ENCODE peak calls at places on chromosomes 16 and 17, in seven cellular contexts. One of them, this sample, is unnamed.

GRCh38 chr16:1637526-1637925 is 25.4 kb downstream of the CRAMP1 start:
- DNase-seq in KBM-7: no peak
- DNase-seq in hypothalamus: no peak
- DNase-seq in HEK293T: no peak
- DNase-seq in heart right ventricle: no peak
- DNase-seq in Peyer's patch: no peak
- DNase-seq in CD4-positive, CD25-positive, alpha-beta regulatory T cell: no peak
- DNase-seq in this sample: no peak

GRCh38 chr17:3724373-3725077 is 822 bp downstream of the HASPIN start:
- DNase-seq in CD4-positive, CD25-positive, alpha-beta regulatory T cell: no peak
- DNase-seq in hypothalamus: no peak
- DNase-seq in KBM-7: no peak
- DNase-seq in Peyer's patch: no peak
- DNase-seq in heart right ventricle: no peak
- DNase-seq in HEK293T: no peak
- DNase-seq in this sample: no peak

GRCh38 chr17:7393613-7394451 is 493 bp downstream of the PLSCR3 start:
- DNase-seq in Peyer's patch: peak; percentile 64
- DNase-seq in CD4-positive, CD25-positive, alpha-beta regulatory T cell: peak; percentile 74
- DNase-seq in hypothalamus: no peak
- DNase-seq in HEK293T: no peak
- DNase-seq in heart right ventricle: no peak
- DNase-seq in KBM-7: peak; percentile 52
- DNase-seq in this sample: no peak

GRCh38 chr16:67551972-67552371 is 10.4 kb upstream of the CTCF start:
- DNase-seq in KBM-7: no peak
- DNase-seq in CD4-positive, CD25-positive, alpha-beta regulatory T cell: no peak
- DNase-seq in HEK293T: no peak
- DNase-seq in hypothalamus: no peak
- DNase-seq in heart right ventricle: no peak
- DNase-seq in Peyer's patch: no peak
- DNase-seq in this sample: no peak

GRCh38 chr17:78253946-78254672 is 22.7 kb downstream of the TMEM235 start:
- DNase-seq in hypothalamus: peak; percentile 77
- DNase-seq in Peyer's patch: peak; percentile 85
- DNase-seq in HEK293T: peak; percentile 95
- DNase-seq in CD4-positive, CD25-positive, alpha-beta regulatory T cell: peak; percentile 81
- DNase-seq in KBM-7: peak; percentile 83
- DNase-seq in heart right ventricle: peak; percentile 89
- DNase-seq in this sample: peak; percentile 95

GRCh38 chr17:76304226-76305134 is 3.6 kb downstream of the QRICH2 start:
- DNase-seq in CD4-positive, CD25-positive, alpha-beta regulatory T cell: no peak
- DNase-seq in heart right ventricle: no peak
- DNase-seq in HEK293T: no peak
- DNase-seq in hypothalamus: no peak
- DNase-seq in KBM-7: no peak
- DNase-seq in Peyer's patch: no peak
- DNase-seq in this sample: no peak

GRCh38 chr17:27477971-27478684 is 21.9 kb downstream of the KSR1 start:
- DNase-seq in heart right ventricle: no peak
- DNase-seq in Peyer's patch: no peak
- DNase-seq in CD4-positive, CD25-positive, alpha-beta regulatory T cell: no peak
- DNase-seq in KBM-7: no peak
- DNase-seq in hypothalamus: no peak
- DNase-seq in HEK293T: no peak
- DNase-seq in this sample: no peak

GRCh38 chr17:20244671-20245070 is 222.7 kb downstream of the LGALS9B start:
- DNase-seq in HEK293T: no peak
- DNase-seq in Peyer's patch: no peak
- DNase-seq in CD4-positive, CD25-positive, alpha-beta regulatory T cell: no peak
- DNase-seq in hypothalamus: no peak
- DNase-seq in heart right ventricle: no peak
- DNase-seq in KBM-7: no peak
- DNase-seq in this sample: no peak

GRCh38 chr16:4962716-4963115 is 4.6 kb downstream of the SEC14L5 start:
- DNase-seq in heart right ventricle: no peak
- DNase-seq in CD4-positive, CD25-positive, alpha-beta regulatory T cell: no peak
- DNase-seq in HEK293T: no peak
- DNase-seq in hypothalamus: no peak
- DNase-seq in Peyer's patch: no peak
- DNase-seq in KBM-7: no peak
- DNase-seq in this sample: no peak

GRCh38 chr17:28551421-28552186 is 820 bp downstream of the UNC119 start:
- DNase-seq in Peyer's patch: no peak
- DNase-seq in HEK293T: peak; percentile 14
- DNase-seq in hypothalamus: no peak
- DNase-seq in heart right ventricle: no peak
- DNase-seq in CD4-positive, CD25-positive, alpha-beta regulatory T cell: peak; percentile 16
- DNase-seq in KBM-7: peak; percentile 25
- DNase-seq in this sample: no peak

GRCh38 chr16:86476956-86477530 is 33.3 kb upstream of the FOXF1 start:
- DNase-seq in hypothalamus: no peak
- DNase-seq in Peyer's patch: no peak
- DNase-seq in heart right ventricle: no peak
- DNase-seq in HEK293T: no peak
- DNase-seq in CD4-positive, CD25-positive, alpha-beta regulatory T cell: no peak
- DNase-seq in KBM-7: no peak
- DNase-seq in this sample: no peak

GRCh38 chr17:6231465-6231864 is 161.3 kb downstream of the WSCD1 start:
- DNase-seq in Peyer's patch: no peak
- DNase-seq in CD4-positive, CD25-positive, alpha-beta regulatory T cell: no peak
- DNase-seq in hypothalamus: no peak
- DNase-seq in heart right ventricle: no peak
- DNase-seq in HEK293T: no peak
- DNase-seq in KBM-7: no peak
- DNase-seq in this sample: no peak

GRCh38 chr17:83103938-83104311 is 24.5 kb downstream of the METRNL start:
- DNase-seq in hypothalamus: no peak
- DNase-seq in Peyer's patch: no peak
- DNase-seq in KBM-7: no peak
- DNase-seq in CD4-positive, CD25-positive, alpha-beta regulatory T cell: no peak
- DNase-seq in HEK293T: no peak
- DNase-seq in heart right ventricle: no peak
- DNase-seq in this sample: no peak

GRCh38 chr16:80936410-80936809 is 70.3 kb downstream of the CMC2 start:
- DNase-seq in heart right ventricle: no peak
- DNase-seq in Peyer's patch: no peak
- DNase-seq in KBM-7: no peak
- DNase-seq in HEK293T: no peak
- DNase-seq in hypothalamus: no peak
- DNase-seq in CD4-positive, CD25-positive, alpha-beta regulatory T cell: no peak
- DNase-seq in this sample: no peak

GRCh38 chr17:17055286-17056166 is 13.3 kb downstream of the MPRIP start:
- DNase-seq in CD4-positive, CD25-positive, alpha-beta regulatory T cell: no peak
- DNase-seq in KBM-7: no peak
- DNase-seq in heart right ventricle: no peak
- DNase-seq in hypothalamus: no peak
- DNase-seq in Peyer's patch: no peak
- DNase-seq in HEK293T: no peak
- DNase-seq in this sample: peak; percentile 78

GRCh38 chr17:31838641-31839225 is 20.3 kb downstream of the COPRS start:
- DNase-seq in hypothalamus: no peak
- DNase-seq in CD4-positive, CD25-positive, alpha-beta regulatory T cell: no peak
- DNase-seq in heart right ventricle: no peak
- DNase-seq in HEK293T: no peak
- DNase-seq in Peyer's patch: no peak
- DNase-seq in KBM-7: no peak
- DNase-seq in this sample: peak; percentile 3

GRCh38 chr16:58563235-58563634 is 47.9 kb downstream of the SETD6 start:
- DNase-seq in HEK293T: no peak
- DNase-seq in KBM-7: no peak
- DNase-seq in CD4-positive, CD25-positive, alpha-beta regulatory T cell: no peak
- DNase-seq in Peyer's patch: no peak
- DNase-seq in heart right ventricle: no peak
- DNase-seq in hypothalamus: no peak
- DNase-seq in this sample: no peak

GRCh38 chr17:39975801-39976200 is 4.8 kb upstream of the PSMD3 start:
- DNase-seq in Peyer's patch: no peak
- DNase-seq in hypothalamus: no peak
- DNase-seq in KBM-7: no peak
- DNase-seq in HEK293T: no peak
- DNase-seq in CD4-positive, CD25-positive, alpha-beta regulatory T cell: no peak
- DNase-seq in heart right ventricle: no peak
- DNase-seq in this sample: no peak

GRCh38 chr17:33385133-33385532 is 92.0 kb upstream of the ASIC2 start:
- DNase-seq in KBM-7: no peak
- DNase-seq in HEK293T: no peak
- DNase-seq in hypothalamus: no peak
- DNase-seq in CD4-positive, CD25-positive, alpha-beta regulatory T cell: no peak
- DNase-seq in Peyer's patch: no peak
- DNase-seq in heart right ventricle: no peak
- DNase-seq in this sample: no peak